ENCODE peak calls at places on chromosomes 12 and 14, in ten cellular contexts. D is fibroblast of pulmonary artery; Z is upper lobe of right lung; V is CD8-positive, alpha-beta T cell; E is fibroblast of lung; G is keratinocyte; N is neural crest cell; A is chondrocyte; P is hepatocyte; O is ascending aorta. R is an unnamed sample.

GRCh38 chr14:65303185-65303901 is 109.2 kb upstream of the FUT8 start:
- DNase-seq in D (peak), Z (no peak), V (no peak), E (no peak), G (no peak), N (no peak), A (no peak), P (no peak), O (no peak), R (peak)

GRCh38 chr14:64682173-64682710 is 22.0 kb upstream of the PLEKHG3 start:
- DNase-seq in D (peak), Z (peak), V (no peak), E (peak), G (no peak), N (no peak), A (no peak), P (peak), O (peak), R (peak)

GRCh38 chr12:131740626-131741025 is 29.7 kb downstream of the SFSWAP start:
- DNase-seq in D (no peak), Z (no peak), V (no peak), E (no peak), G (no peak), N (no peak), A (no peak), P (no peak), O (no peak), R (no peak)

GRCh38 chr14:23483216-23483854 is 13.8 kb downstream of the NGDN start:
- DNase-seq in D (peak), Z (no peak), V (no peak), E (peak), G (no peak), N (peak), A (no peak), P (peak), O (no peak), R (no peak)

GRCh38 chr12:98172304-98172703 is 343.1 kb upstream of the TMPO start:
- DNase-seq in D (no peak), Z (no peak), V (no peak), E (no peak), G (no peak), N (no peak), A (no peak), P (no peak), O (no peak), R (no peak)

GRCh38 chr14:35822501-35822900 is 3.6 kb upstream of the BRMS1L start:
- DNase-seq in D (no peak), Z (no peak), V (no peak), E (no peak), G (no peak), N (no peak), A (no peak), P (no peak), O (no peak), R (no peak)

GRCh38 chr14:96501383-96501745 is 818 bp upstream of the PAPOLA start:
- DNase-seq in D (no peak), Z (no peak), V (no peak), E (no peak), G (no peak), N (no peak), A (no peak), P (peak), O (no peak), R (no peak)

GRCh38 chr14:60247994-60248696 is 876 bp upstream of the PPM1A start:
- DNase-seq in D (peak), Z (peak), V (peak), E (peak), G (peak), N (peak), A (no peak), P (peak), O (peak), R (peak)

GRCh38 chr14:58783801-58784511 is 146.2 kb downstream of the DACT1 start:
- DNase-seq in D (no peak), Z (no peak), V (no peak), E (peak), G (no peak), N (no peak), A (no peak), P (no peak), O (no peak), R (peak)

GRCh38 chr14:19799880-19800279 is 3.7 kb upstream of the OR4N2 start:
- DNase-seq in D (no peak), Z (peak), V (no peak), E (no peak), G (no peak), N (no peak), A (peak), P (no peak), O (no peak), R (no peak)

GRCh38 chr12:51351913-51352532 is 5.5 kb upstream of the CELA1 start:
- DNase-seq in D (peak), Z (no peak), V (no peak), E (peak), G (no peak), N (peak), A (no peak), P (peak), O (no peak), R (peak)

GRCh38 chr12:70691018-70691672 is 53.9 kb upstream of the PTPRB start:
- DNase-seq in D (peak), Z (no peak), V (no peak), E (no peak), G (no peak), N (no peak), A (no peak), P (no peak), O (no peak), R (peak)

GRCh38 chr12:88566430-88566829 is 13.8 kb downstream of the KITLG start:
- DNase-seq in D (peak), Z (no peak), V (no peak), E (no peak), G (no peak), N (no peak), A (no peak), P (peak), O (no peak), R (peak)

GRCh38 chr12:48815281-48816110 is 2.8 kb upstream of the CACNB3 start:
- DNase-seq in D (peak), Z (peak), V (no peak), E (peak), G (no peak), N (peak), A (no peak), P (peak), O (peak), R (peak)

GRCh38 chr12:95017482-95017881 is 14.0 kb upstream of the NDUFA12 start:
- DNase-seq in D (no peak), Z (no peak), V (no peak), E (no peak), G (no peak), N (no peak), A (no peak), P (no peak), O (no peak), R (no peak)

GRCh38 chr12:94609917-94610443 is 40.4 kb downstream of the TMCC3 start:
- DNase-seq in D (no peak), Z (no peak), V (no peak), E (no peak), G (no peak), N (no peak), A (no peak), P (no peak), O (no peak), R (no peak)

GRCh38 chr12:51961834-51962233 is 10.3 kb downstream of the ACVR1B start:
- DNase-seq in D (no peak), Z (no peak), V (no peak), E (no peak), G (no peak), N (no peak), A (no peak), P (peak), O (peak), R (no peak)

GRCh38 chr12:12502813-12503146 is 59.9 kb downstream of the DUSP16 start:
- DNase-seq in D (no peak), Z (no peak), V (no peak), E (no peak), G (no peak), N (no peak), A (no peak), P (no peak), O (no peak), R (no peak)

GRCh38 chr14:22313172-22313801 is 275.7 kb downstream of the DAD1 start:
- DNase-seq in D (no peak), Z (no peak), V (no peak), E (no peak), G (no peak), N (no peak), A (no peak), P (no peak), O (no peak), R (peak)

GRCh38 chr14:105241641-105242040 is 6.7 kb upstream of the BTBD6 start:
- DNase-seq in D (no peak), Z (peak), V (no peak), E (no peak), G (no peak), N (no peak), A (no peak), P (no peak), O (no peak), R (no peak)

GRCh38 chr12:48380596-48380995 is 29.9 kb upstream of the ZNF641 start:
- DNase-seq in D (no peak), Z (no peak), V (no peak), E (no peak), G (no peak), N (no peak), A (no peak), P (no peak), O (no peak), R (no peak)

GRCh38 chr12:22631863-22632463 is 7.0 kb downstream of the ETNK1 start:
- DNase-seq in D (peak), Z (no peak), V (no peak), E (peak), G (no peak), N (no peak), A (no peak), P (peak), O (no peak), R (peak)

GRCh38 chr14:96143906-96144305 is 60.7 kb upstream of the BDKRB2 start:
- DNase-seq in D (no peak), Z (no peak), V (no peak), E (no peak), G (no peak), N (no peak), A (no peak), P (no peak), O (no peak), R (no peak)

DNA sequence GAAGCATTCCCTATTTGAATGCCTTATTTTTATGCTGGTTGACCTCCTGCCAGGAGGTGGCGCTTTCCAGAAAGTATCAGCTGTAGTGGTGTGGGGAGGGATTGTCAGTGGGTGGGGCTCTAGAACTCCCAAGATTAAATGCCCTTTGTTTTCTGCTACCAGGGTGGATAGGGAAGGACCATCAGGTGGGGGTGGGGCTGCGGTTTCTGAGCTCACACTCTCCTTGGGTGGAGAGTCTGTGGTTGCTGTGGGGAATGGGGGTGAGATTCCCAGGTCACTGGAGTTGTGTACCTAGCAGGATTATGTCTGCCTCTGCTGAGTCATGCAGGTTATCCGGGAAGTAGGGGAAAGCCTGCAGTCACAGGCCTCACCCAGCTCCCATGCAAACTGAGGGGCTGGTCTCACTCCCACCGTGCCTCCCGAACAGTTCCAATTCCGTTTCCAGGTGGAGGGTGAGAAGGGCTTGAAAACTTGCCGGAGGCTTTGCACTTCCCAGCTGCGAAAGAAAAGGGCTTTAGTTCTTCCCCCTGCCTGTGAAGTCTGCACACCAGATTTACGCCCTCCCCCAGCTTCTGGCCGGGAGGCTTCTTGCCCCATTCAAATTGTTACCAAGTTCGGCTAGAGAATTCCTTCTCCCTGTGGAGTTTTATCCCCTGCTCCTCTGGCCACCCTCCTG is 68.4 kb downstream of the ALG10B start:
- DNase-seq in D (no peak), Z (peak), V (no peak), E (no peak), G (no peak), N (no peak), A (no peak), P (peak), O (no peak), R (no peak)
- TF ChIP-seq CTCF in D (no peak), Z (no peak), V (no peak), E (no peak), G (no peak), N (peak), A (peak), P (no peak), O (no peak), R (no peak)

DNA sequence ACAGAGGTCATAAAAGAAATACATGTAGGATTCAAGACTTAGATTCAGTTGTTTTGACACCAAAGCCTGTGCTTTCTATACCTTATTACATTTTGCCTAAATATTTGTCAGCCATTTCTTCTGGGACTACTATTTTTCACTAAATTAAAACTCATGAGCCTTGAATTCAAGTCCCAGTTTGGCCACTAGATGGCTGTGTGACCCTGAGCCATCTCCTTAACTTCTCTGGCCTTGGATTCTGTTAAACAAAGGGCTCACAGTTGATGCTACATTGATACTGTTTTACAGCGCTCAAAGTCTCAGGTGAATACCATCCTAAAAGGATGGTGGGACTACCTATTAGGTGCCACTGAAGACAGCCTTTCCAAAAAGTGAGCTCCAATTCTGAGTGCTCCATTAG is 39.6 kb upstream of the CCDC198 start:
- DNase-seq in D (peak), Z (no peak), V (no peak), E (peak), G (no peak), N (no peak), A (no peak), P (peak), O (no peak), R (peak)
- TF ChIP-seq CTCF in D (peak), Z (peak), V (no peak), E (peak), G (peak), N (peak), A (peak), P (peak), O (peak), R (peak)

DNA sequence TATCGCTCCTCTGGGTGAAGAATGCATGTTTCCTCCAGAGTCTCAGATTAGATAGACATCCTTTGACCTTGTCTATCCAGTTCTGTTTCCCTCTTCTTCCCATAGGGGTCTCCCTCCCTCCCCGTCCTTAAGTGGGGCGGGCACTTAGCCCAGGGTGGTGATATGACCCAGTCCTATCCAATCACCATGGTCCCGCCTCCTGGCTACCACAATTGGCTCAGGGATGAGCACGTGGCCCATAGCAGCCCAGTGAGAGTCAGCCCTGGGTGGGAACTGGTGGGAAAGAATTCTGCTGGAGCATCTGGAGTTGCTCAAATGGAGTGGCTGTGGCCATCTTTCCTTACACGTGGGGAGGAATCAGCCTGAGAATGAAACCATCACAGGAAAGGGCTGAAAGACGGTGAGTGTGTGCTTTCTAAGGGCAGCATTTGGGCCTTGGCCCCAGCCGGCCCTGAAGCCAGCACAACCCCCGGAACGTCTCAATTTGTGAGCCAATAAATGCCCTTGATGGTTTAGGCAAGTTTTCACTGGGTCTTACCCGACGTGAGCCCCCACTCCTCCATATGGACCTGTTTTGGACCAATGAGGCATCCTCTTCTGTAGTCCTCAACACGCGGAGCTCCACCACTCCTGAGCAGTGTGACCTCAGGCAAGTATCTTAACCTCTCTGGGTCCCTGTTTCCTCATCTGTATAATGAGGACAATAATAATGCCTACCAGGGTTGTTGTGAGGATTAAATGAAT is 14.3 kb upstream of the MLXIP start:
- DNase-seq in D (peak), Z (peak), V (no peak), E (peak), G (no peak), N (peak), A (no peak), P (peak), O (peak), R (peak)
- TF ChIP-seq CTCF in D (peak), Z (peak), V (no peak), E (peak), G (peak), N (peak), A (peak), P (peak), O (no peak), R (peak)

DNA sequence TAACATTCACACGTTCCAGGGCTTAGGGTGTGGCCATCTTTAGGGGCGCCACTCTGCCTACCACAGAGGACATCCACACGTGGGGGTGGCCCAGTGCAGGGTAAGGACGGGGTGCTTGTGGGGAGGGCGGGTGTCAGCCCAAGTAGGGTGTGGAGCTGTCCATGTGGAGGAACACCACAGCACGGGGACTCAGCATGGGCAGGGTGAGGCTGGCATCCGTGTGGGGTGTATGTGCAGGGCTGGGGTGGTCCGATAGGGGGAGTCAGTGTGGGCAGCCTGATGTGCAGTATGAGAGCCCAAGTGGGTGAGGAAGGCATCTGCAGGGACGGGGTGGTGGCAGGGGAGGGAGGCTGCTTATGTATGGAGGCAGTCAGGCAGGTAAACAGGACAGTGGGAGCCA is 17.7 kb downstream of the PSMC1 start:
- DNase-seq in D (no peak), Z (no peak), V (no peak), E (no peak), G (no peak), N (no peak), A (no peak), P (no peak), O (no peak), R (no peak)
- TF ChIP-seq CTCF in D (no peak), Z (no peak), V (no peak), E (no peak), G (no peak), N (no peak), A (no peak), P (no peak), O (no peak), R (no peak)

GRCh38 chr12:11171145-11171952 is at the start of gene SMIM10L1:
- DNase-seq in D (peak), Z (peak), V (peak), E (peak), G (peak), N (peak), A (peak), P (peak), O (peak), R (peak)
- TF ChIP-seq CTCF in D (peak), Z (no peak), V (no peak), E (no peak), G (no peak), N (no peak), A (peak), P (no peak), O (no peak), R (peak)

DNA sequence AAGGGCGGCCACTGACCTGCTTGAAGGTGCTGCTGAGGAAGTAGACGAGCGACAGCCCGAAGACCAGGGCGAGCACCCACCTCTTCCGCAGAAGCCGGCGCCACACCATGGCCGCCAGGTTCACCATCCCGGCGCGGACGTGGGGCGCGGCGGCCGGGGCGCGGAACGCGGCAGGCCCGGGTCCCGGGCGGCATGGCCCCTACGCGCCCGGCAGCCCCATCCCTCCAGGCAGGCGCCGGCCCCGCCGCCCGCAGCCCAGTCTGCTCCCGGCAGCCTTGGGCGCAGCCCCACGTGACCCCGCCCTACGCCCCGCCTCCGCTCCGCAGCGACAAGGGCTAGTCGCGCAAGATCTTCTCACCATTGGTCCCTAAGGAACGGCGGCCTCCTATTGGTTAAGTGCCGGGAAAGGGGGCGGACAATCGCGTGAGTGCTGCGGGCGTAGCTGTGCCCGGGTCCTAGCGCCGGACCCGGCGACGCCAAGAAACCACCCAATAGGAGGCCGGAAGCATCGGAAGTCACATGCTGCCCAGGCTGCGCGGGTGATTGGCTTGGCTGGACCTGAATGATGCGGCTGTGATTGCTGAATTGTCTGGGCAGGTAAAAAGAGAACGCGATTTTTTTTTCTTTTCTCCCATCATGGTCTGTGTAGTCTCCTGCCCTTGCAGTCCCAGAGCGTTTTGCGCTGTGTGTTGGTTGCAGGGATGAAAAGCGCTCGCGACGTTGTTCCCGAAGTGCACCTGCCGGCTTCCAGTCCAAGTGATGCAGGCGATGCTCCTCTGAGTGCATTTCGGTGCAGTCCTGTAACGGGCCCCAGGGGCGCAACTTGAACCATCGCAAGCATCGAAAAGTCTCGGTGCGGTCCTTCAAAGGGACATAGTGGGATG is at the start of the genes RNFT2 and SPRING1:
- DNase-seq in D (peak), Z (peak), V (peak), E (peak), G (peak), N (peak), A (peak), P (peak), O (peak), R (peak)
- TF ChIP-seq CTCF in D (no peak), Z (no peak), V (no peak), E (no peak), G (peak), N (peak), A (no peak), P (no peak), O (no peak), R (no peak)

GRCh38 chr14:94354638-94355185 is 31.6 kb upstream of the SERPINA6 start:
- DNase-seq in D (no peak), Z (no peak), V (no peak), E (no peak), G (no peak), N (no peak), A (no peak), P (no peak), O (no peak), R (no peak)

GRCh38 chr14:94357166-94357565 is 31.2 kb downstream of the SERPINA1 start:
- DNase-seq in D (no peak), Z (no peak), V (no peak), E (no peak), G (no peak), N (no peak), A (no peak), P (no peak), O (no peak), R (no peak)

GRCh38 chr14:94360945-94361565 is 27.3 kb downstream of the SERPINA1 start:
- DNase-seq in D (no peak), Z (no peak), V (no peak), E (no peak), G (no peak), N (no peak), A (no peak), P (peak), O (peak), R (no peak)

GRCh38 chr14:94356379-94357056 is 31.9 kb downstream of the SERPINA1 start:
- DNase-seq in D (no peak), Z (no peak), V (no peak), E (no peak), G (no peak), N (no peak), A (no peak), P (no peak), O (no peak), R (no peak)

GRCh38 chr14:94355191-94355794 is 32.2 kb upstream of the SERPINA6 start:
- DNase-seq in D (peak), Z (peak), V (no peak), E (peak), G (no peak), N (peak), A (no peak), P (peak), O (peak), R (peak)
- TF ChIP-seq CTCF in D (peak), Z (peak), V (no peak), E (peak), G (peak), N (peak), A (peak), P (peak), O (no peak), R (peak)

R was measured in fibroblast of the aortic adventitia.